ENCODE peak calls at places on chromosomes 6 and 20, in seven cellular contexts. I, Z, O, M, E, B and H are unnamed samples.

GRCh38 chr6:170393807-170394399 is 87.3 kb downstream of the FAM120B start:
- DNase-seq in I (no peak), Z (no peak), O (no peak), M (no peak), E (no peak), B (no peak), H (no peak)

GRCh38 chr6:133630651-133631050 is 258.3 kb upstream of the TCF21 start:
- DNase-seq in I (no peak), Z (no peak), O (no peak), M (no peak), E (no peak), B (no peak), H (no peak)

GRCh38 chr20:54228841-54229240 is 21.0 kb downstream of the PFDN4 start:
- DNase-seq in I (no peak), Z (no peak), O (no peak), M (no peak), E (no peak), B (no peak), H (no peak)

GRCh38 chr6:11894212-11894611 is 115.6 kb upstream of the ADTRP start:
- DNase-seq in I (no peak), Z (no peak), O (no peak), M (no peak), E (no peak), B (no peak), H (no peak)

GRCh38 chr20:53809728-53810365 is 216.2 kb upstream of the ZNF217 start:
- DNase-seq in I (no peak), Z (no peak), O (no peak), M (no peak), E (no peak), B (no peak), H (no peak)

GRCh38 chr6:31717499-31718222 is 2.5 kb downstream of the LY6G6D start:
- DNase-seq in I (no peak), Z (peak), O (peak), M (no peak), E (no peak), B (no peak), H (peak)

GRCh38 chr6:123715243-123715863 is 78.6 kb upstream of the TRDN start:
- DNase-seq in I (no peak), Z (peak), O (peak), M (peak), E (no peak), B (peak), H (peak)

GRCh38 chr20:7497985-7498384 is 442.3 kb downstream of the HAO1 start:
- DNase-seq in I (no peak), Z (no peak), O (no peak), M (no peak), E (no peak), B (no peak), H (no peak)

GRCh38 chr6:43817192-43817591 is 47.2 kb downstream of the VEGFA start:
- DNase-seq in I (peak), Z (peak), O (peak), M (peak), E (no peak), B (no peak), H (no peak)

GRCh38 chr6:30820196-30820595 is 64.1 kb upstream of the DDR1 start:
- DNase-seq in I (no peak), Z (peak), O (no peak), M (peak), E (no peak), B (no peak), H (no peak)

GRCh38 chr6:163341671-163342070 is 72.8 kb upstream of the QKI start:
- DNase-seq in I (no peak), Z (no peak), O (no peak), M (no peak), E (no peak), B (no peak), H (no peak)

GRCh38 chr6:23319560-23319959 is 750.2 kb downstream of the HDGFL1 start:
- DNase-seq in I (no peak), Z (no peak), O (no peak), M (no peak), E (no peak), B (no peak), H (no peak)

GRCh38 chr6:53313784-53314382 is 34.9 kb downstream of the ELOVL5 start:
- DNase-seq in I (no peak), Z (no peak), O (no peak), M (no peak), E (no peak), B (no peak), H (no peak)

GRCh38 chr6:27550692-27551091 is 77.8 kb upstream of the ZNF184 start:
- DNase-seq in I (no peak), Z (no peak), O (no peak), M (no peak), E (no peak), B (no peak), H (no peak)

GRCh38 chr20:53763707-53764415 is 170.2 kb upstream of the ZNF217 start:
- DNase-seq in I (peak), Z (peak), O (no peak), M (no peak), E (no peak), B (no peak), H (peak)

GRCh38 chr6:143223895-143224294 is 163.2 kb downstream of the AIG1 start:
- DNase-seq in I (no peak), Z (peak), O (no peak), M (no peak), E (no peak), B (no peak), H (no peak)

GRCh38 chr6:6748001-6748400 is 159.5 kb downstream of the LY86 start:
- DNase-seq in I (no peak), Z (no peak), O (no peak), M (no peak), E (no peak), B (no peak), H (no peak)

GRCh38 chr20:62208061-62208804 is 11.8 kb downstream of the HRH3 start:
- DNase-seq in I (no peak), Z (no peak), O (no peak), M (no peak), E (no peak), B (no peak), H (no peak)

GRCh38 chr20:48238326-48238725 is 453.0 kb upstream of the SULF2 start:
- DNase-seq in I (no peak), Z (no peak), O (no peak), M (no peak), E (no peak), B (no peak), H (no peak)

GRCh38 chr6:56499121-56499520 is 143.6 kb downstream of the DST start:
- DNase-seq in I (no peak), Z (no peak), O (no peak), M (no peak), E (no peak), B (no peak), H (no peak)

GRCh38 chr6:109308018-109308492 is 74.2 kb downstream of the CD164 start:
- DNase-seq in I (no peak), Z (peak), O (peak), M (no peak), E (no peak), B (no peak), H (no peak)

GRCh38 chr20:17610566-17611289 is 40.9 kb downstream of the DSTN start:
- DNase-seq in I (no peak), Z (no peak), O (no peak), M (no peak), E (no peak), B (peak), H (no peak)

GRCh38 chr20:53513489-53514298 is 79.9 kb downstream of the ZNF217 start:
- DNase-seq in I (no peak), Z (peak), O (no peak), M (no peak), E (no peak), B (no peak), H (no peak)

GRCh38 chr6:82085701-82086100 is 161.8 kb downstream of the IBTK start:
- DNase-seq in I (no peak), Z (no peak), O (no peak), M (no peak), E (no peak), B (no peak), H (peak)

GRCh38 chr20:1301031-1301529 is 27.9 kb downstream of the SDCBP2 start:
- DNase-seq in I (no peak), Z (no peak), O (peak), M (peak), E (no peak), B (no peak), H (no peak)
- TF ChIP-seq JUND in I (peak), Z (no peak), O (no peak), M (peak), E (no peak), B (no peak), H (no peak)

DNA sequence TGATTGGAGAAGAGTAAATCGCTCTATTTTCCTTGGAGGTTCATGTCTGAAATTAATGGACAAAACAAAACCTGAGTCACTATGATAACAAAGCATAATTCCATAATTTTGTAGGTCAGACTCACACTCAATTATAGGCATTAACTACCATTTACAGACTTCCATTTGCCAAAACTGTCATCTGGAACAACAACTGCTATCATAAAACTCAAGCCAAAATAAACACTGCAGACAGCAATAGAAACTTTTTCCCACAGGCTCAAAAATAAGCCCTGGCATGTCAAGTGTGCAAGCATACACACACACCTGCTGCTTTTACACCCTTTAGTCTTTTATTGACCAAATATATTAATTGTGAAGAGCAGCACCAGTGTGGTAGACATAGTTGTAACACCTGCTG is 7.1 kb downstream of the MRPS10 start:
- DNase-seq in I (no peak), Z (no peak), O (no peak), M (no peak), E (no peak), B (no peak), H (no peak)
- TF ChIP-seq JUND in I (no peak), Z (no peak), O (no peak), M (no peak), E (no peak), B (no peak), H (no peak)

DNA sequence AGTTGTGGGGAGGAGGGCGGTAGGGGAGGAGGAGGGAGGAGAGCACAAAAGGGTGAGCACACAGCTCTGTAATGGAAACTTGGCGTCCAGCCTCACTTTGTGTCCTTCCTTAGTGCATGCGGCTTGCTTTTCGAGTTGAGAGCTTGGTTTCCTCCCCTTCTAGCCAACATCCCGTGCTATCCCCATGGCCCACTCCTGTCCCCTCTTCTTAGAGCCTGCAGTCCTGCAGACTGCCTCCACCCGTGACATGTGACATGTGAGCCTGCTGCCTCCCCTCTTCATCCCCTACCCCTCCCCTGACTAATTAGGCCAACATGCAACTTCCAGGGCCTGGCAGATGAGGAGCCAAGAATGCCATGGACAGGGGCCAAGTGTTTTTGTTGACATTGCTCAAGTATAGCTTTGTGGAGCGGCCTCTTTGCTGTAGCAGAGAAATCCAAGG is 63.2 kb downstream of the SLC24A3 start:
- DNase-seq in I (no peak), Z (no peak), O (no peak), M (no peak), E (no peak), B (no peak), H (peak)
- TF ChIP-seq JUND in I (no peak), Z (no peak), O (no peak), M (no peak), E (no peak), B (no peak), H (no peak)

DNA sequence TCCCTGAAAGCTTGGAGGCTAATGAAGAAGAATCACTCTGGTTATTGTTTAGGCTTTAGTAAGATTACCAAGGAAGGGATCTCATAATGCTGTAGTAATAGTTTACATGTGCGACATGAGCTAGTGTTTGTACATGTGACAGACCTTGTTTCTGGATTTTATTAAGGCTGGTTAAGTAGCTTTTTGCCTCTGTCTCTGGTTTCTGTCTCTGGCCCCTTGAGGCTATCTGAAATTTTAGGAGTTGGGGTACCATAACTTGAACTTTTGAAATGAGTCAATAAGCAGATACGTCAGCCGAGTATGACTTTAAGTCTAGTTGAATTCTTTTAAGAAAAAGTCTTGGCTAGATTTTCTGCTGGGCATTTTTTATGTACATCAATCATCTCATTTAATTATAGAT is 9.5 kb downstream of the CBFA2T2 start:
- DNase-seq in I (no peak), Z (no peak), O (no peak), M (no peak), E (peak), B (peak), H (no peak)
- TF ChIP-seq JUND in I (no peak), Z (no peak), O (no peak), M (no peak), E (no peak), B (no peak), H (no peak)

GRCh38 chr6:89352329-89353117 is at the start of gene UBE2J1:
- DNase-seq in I (peak), Z (peak), O (peak), M (peak), E (no peak), B (peak), H (peak)

GRCh38 chr6:89355511-89356185 is 3.1 kb upstream of the UBE2J1 start:
- DNase-seq in I (no peak), Z (no peak), O (no peak), M (no peak), E (no peak), B (no peak), H (no peak)

GRCh38 chr6:89351632-89352328 is 742 bp downstream of the UBE2J1 start:
- DNase-seq in I (no peak), Z (no peak), O (no peak), M (no peak), E (no peak), B (peak), H (no peak)

GRCh38 chr6:89353118-89353556 is 615 bp upstream of the UBE2J1 start:
- DNase-seq in I (no peak), Z (no peak), O (no peak), M (no peak), E (no peak), B (no peak), H (no peak)

GRCh38 chr6:89353702-89354392 is 1.3 kb upstream of the UBE2J1 start:
- DNase-seq in I (no peak), Z (peak), O (no peak), M (no peak), E (no peak), B (no peak), H (no peak)
- TF ChIP-seq JUND in I (no peak), Z (no peak), O (no peak), M (no peak), E (no peak), B (no peak), H (no peak)

GRCh38 chr20:32672982-32673727 is 586 bp downstream of the C20orf203 start:
- DNase-seq in I (no peak), Z (no peak), O (no peak), M (no peak), E (no peak), B (no peak), H (no peak)
- TF ChIP-seq JUND in I (no peak), Z (no peak), O (no peak), M (no peak), E (no peak), B (no peak), H (no peak)

GRCh38 chr20:35448788-35449373 is 6.5 kb upstream of the CEP250 start:
- DNase-seq in I (no peak), Z (peak), O (no peak), M (no peak), E (no peak), B (no peak), H (no peak)

GRCh38 chr20:35453647-35454046 is 1.8 kb upstream of the CEP250 start:
- DNase-seq in I (no peak), Z (no peak), O (no peak), M (no peak), E (no peak), B (no peak), H (no peak)

GRCh38 chr20:35447082-35447789 is 8.2 kb upstream of the CEP250 start:
- DNase-seq in I (peak), Z (peak), O (peak), M (peak), E (peak), B (peak), H (peak)

GRCh38 chr20:35454881-35455609 is at the start of gene CEP250:
- DNase-seq in I (peak), Z (peak), O (peak), M (peak), E (peak), B (peak), H (peak)

GRCh38 chr20:35451295-35451694 is 4.1 kb upstream of the CEP250 start:
- DNase-seq in I (no peak), Z (no peak), O (no peak), M (no peak), E (no peak), B (no peak), H (no peak)
- TF ChIP-seq JUND in I (no peak), Z (no peak), O (no peak), M (no peak), E (no peak), B (no peak), H (no peak)

DNA sequence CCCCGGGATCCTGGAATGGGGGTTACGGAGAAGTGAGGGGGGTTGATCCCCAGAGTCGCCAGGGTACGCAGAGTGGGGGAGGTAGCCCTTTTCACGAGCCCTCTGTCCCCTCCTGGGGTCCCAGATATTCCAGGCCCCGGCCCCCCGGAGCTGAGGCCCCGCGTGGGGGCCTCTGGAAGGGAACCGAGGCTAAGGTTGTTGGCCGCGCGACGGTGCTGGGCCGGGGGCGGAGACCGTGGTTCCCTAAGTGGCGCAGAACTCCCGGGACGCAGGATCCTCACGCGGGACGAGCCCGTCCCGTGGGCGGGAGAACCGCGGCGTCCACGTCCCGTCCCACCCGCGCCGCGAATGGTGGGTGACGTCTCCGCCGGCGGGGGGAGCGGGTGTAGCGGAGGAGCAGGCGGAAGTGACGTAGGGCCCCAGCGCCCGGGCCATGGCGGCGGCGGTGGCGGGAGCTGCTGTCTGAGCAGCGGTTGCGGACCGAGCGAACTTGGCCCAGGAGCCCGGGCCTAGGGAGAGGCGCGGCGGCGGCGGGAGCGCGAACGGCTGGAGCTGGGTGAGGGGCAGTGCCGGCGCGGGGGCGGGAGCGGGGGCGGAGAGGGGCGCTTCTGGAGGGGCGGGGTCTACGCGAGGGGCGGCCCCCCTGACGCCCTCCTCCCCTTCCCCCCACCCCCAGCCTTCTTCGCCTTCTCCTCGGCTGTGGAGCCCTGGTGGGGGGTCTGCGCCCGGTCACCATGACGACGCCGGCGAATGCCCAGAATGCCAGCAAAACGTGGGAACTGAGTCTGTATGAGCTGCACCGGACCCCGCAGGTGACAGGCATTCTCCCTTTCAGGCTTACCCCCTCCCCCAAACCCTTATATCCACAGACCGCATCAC is at the start of gene RING1:
- DNase-seq in I (peak), Z (peak), O (peak), M (no peak), E (no peak), B (peak), H (peak)
- TF ChIP-seq JUND in I (no peak), Z (peak), O (peak), M (no peak), E (peak), B (no peak), H (no peak)

DNA sequence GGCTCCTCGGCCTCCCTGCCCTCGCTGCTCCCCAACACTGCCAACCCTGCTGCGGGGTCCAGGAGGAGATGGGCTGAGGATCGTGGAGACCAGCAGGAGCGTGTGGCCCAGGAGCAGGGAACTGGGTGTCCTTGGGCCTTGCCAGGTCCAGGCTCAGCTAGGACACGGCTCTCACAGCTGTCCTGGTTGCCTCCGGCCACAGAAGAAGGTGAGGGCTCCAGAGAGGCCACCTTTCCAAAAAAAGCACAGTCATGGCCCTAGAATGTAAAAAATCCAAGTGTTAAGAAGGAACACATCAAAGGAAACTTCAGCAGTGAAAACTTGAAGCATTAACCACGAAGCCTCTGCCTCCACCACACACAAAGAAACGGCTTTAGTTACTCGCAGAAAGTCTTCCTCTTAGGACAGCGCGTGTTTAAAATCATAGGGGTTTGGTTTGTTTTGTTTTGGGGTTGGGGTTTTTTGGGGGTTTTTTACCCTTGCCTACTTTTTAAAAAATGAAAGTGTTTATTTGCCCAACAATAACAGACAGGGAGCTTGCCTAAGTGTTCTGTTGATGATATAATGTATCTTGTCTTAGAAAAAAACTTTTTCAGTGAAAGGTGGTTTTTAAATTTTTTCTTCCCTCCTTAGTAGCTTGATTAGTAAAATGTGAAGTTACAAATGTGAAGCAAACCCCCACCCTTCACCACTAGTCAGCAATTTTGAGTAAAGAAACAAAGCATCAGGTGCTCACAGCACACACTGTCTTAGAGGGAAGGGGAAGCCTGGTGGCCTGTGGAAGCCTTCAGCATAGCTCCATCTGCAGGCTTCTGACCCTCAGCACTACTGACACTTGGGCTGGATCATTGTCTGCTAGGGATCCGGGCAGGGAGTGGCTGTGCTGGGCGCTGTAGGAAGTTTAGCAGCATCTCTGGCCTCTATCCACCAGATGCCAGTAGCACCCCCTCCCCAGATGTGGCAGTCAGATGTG is 60.0 kb downstream of the PTPN1 start:
- DNase-seq in I (no peak), Z (peak), O (peak), M (peak), E (peak), B (no peak), H (no peak)
- TF ChIP-seq JUND in I (no peak), Z (no peak), O (no peak), M (no peak), E (no peak), B (no peak), H (no peak)